ENCODE peak calls at places on chromosomes 5 and 9, in nine cellular contexts. U, I, M, P, S, F, V, Q and K are unnamed samples.

GRCh38 chr9:3960661-3961144 is 339.2 kb downstream of the GLIS3 start:
- DNase-seq in Q (no peak), V (peak), S (no peak), U (no peak), P (peak), I (no peak), F (no peak), M (no peak), K (no peak)

GRCh38 chr9:69759478-69760277 is at the start of gene PTAR1:
- DNase-seq in M (peak), S (peak), U (peak), V (peak), F (peak), I (peak), P (peak), Q (peak), K (peak)

GRCh38 chr9:124386201-124386600 is 29.0 kb downstream of the PSMB7 start:
- DNase-seq in M (no peak), S (no peak), P (no peak), I (no peak), U (no peak), F (no peak), V (no peak), Q (no peak), K (no peak)

GRCh38 chr5:150502106-150502505 is 5.8 kb upstream of the NDST1 start:
- DNase-seq in F (no peak), M (no peak), Q (no peak), U (no peak), S (no peak), P (no peak), I (no peak), V (peak), K (no peak)

GRCh38 chr5:95113489-95113888 is 171.4 kb downstream of the MCTP1 start:
- DNase-seq in U (no peak), P (peak), F (no peak), S (no peak), Q (no peak), M (no peak), I (no peak), V (peak), K (no peak)

GRCh38 chr9:91424403-91425176 is 958 bp upstream of the NFIL3 start:
- DNase-seq in F (peak), P (peak), U (peak), V (peak), I (no peak), Q (peak), S (peak), M (peak), K (peak)

GRCh38 chr5:39022151-39022550 is 52.0 kb downstream of the RICTOR start:
- DNase-seq in M (no peak), F (no peak), Q (no peak), U (no peak), V (no peak), P (no peak), S (no peak), I (no peak), K (no peak)

GRCh38 chr9:91433180-91433579 is 9.5 kb upstream of the NFIL3 start:
- DNase-seq in S (no peak), Q (no peak), M (no peak), V (peak), F (peak), U (no peak), P (peak), I (no peak), K (no peak)

GRCh38 chr5:41312478-41313060 is 99.2 kb upstream of the C6 start:
- DNase-seq in M (no peak), P (no peak), V (no peak), S (no peak), F (no peak), U (no peak), I (no peak), Q (no peak), K (no peak)

GRCh38 chr5:173631478-173631877 is 15.0 kb upstream of the BOD1 start:
- DNase-seq in V (no peak), I (no peak), S (no peak), M (no peak), Q (no peak), F (no peak), P (no peak), U (no peak), K (no peak)